ENCODE peak calls at places on chromosomes 4 and X, in eight cellular contexts. O is IMR-90, N is heart left ventricle, T is sigmoid colon, I is suprapubic skin, Z is tibial nerve, E is right lobe of liver, D is prostate gland. C is an unnamed sample.

GRCh38 chrX:15319075-15319474 is 3.6 kb upstream of the ASB11 start:
- DNase-seq in I (no peak), D (no peak), T (no peak), N (no peak), O (no peak), E (no peak), Z (no peak), C (no peak)

GRCh38 chr4:1740021-1740545 is 18.8 kb downstream of the TACC3 start:
- DNase-seq in D (no peak), N (no peak), O (no peak), E (no peak), I (no peak), Z (no peak), T (no peak), C (no peak)

GRCh38 chr4:60656171-60656570 is 544.0 kb upstream of the ADGRL3 start:
- DNase-seq in E (no peak), O (peak; percentile 13), I (no peak), D (no peak), T (no peak), N (no peak), Z (no peak), C (no peak)

GRCh38 chrX:33741807-33742206 is 390.3 kb downstream of the FAM47A start:
- DNase-seq in E (no peak), O (no peak), Z (no peak), T (peak; percentile 27), D (no peak), N (no peak), I (no peak), C (no peak)

GRCh38 chrX:106286053-106286650 is 118.0 kb downstream of the PWWP3B start:
- DNase-seq in O (no peak), E (no peak), Z (no peak), T (no peak), D (no peak), I (no peak), N (no peak), C (no peak)

GRCh38 chr4:19857405-19857804 is 394.3 kb upstream of the SLIT2 start:
- DNase-seq in Z (no peak), O (peak; percentile 58), D (no peak), I (no peak), N (no peak), E (no peak), T (no peak), C (no peak)

GRCh38 chr4:24772952-24773351 is 22.4 kb upstream of the SOD3 start:
- DNase-seq in T (no peak), N (no peak), D (no peak), Z (no peak), E (no peak), I (no peak), O (no peak), C (no peak)

GRCh38 chr4:23630110-23630509 is 259.7 kb downstream of the PPARGC1A start:
- DNase-seq in E (no peak), Z (no peak), T (no peak), D (no peak), O (no peak), I (no peak), N (no peak), C (no peak)

GRCh38 chr4:25440478-25441030 is 63.5 kb downstream of the ANAPC4 start:
- DNase-seq in D (no peak), E (peak; percentile 49), N (peak; percentile 68), T (no peak), I (no peak), O (no peak), Z (no peak), C (no peak)

GRCh38 chr4:8340721-8341680 is 71.4 kb downstream of the HTRA3 start:
- DNase-seq in E (no peak), I (peak; percentile 80), N (peak; percentile 87), D (no peak), O (no peak), Z (peak; percentile 68), T (peak; percentile 96), C (no peak)

GRCh38 chr4:33831667-33832066 is 2412.6 kb downstream of the ARAP2 start:
- DNase-seq in T (no peak), Z (no peak), I (no peak), D (no peak), N (no peak), E (no peak), O (peak; percentile 21), C (no peak)

GRCh38 chr4:8647094-8647570 is 54.6 kb downstream of the CPZ start:
- DNase-seq in D (no peak), N (no peak), O (no peak), Z (no peak), T (peak; percentile 33), I (no peak), E (no peak), C (no peak)

GRCh38 chr4:173522160-173522873 is 7.7 kb downstream of the HAND2 start:
- DNase-seq in Z (peak; percentile 73), N (peak; percentile 92), T (peak; percentile 97), D (no peak), O (peak; percentile 85), I (peak; percentile 92), E (peak; percentile 72), C (no peak)

GRCh38 chr4:89531932-89532640 is 224.5 kb upstream of the GPRIN3 start:
- DNase-seq in I (no peak), T (no peak), E (no peak), O (no peak), N (no peak), Z (no peak), D (no peak), C (no peak)

GRCh38 chr4:107837298-107837697 is 12.6 kb downstream of the SGMS2 start:
- DNase-seq in D (no peak), I (no peak), T (no peak), E (no peak), O (no peak), Z (no peak), N (peak; percentile 41), C (no peak)

GRCh38 chrX:139196890-139197289 is 333.6 kb upstream of the F9 start:
- DNase-seq in E (no peak), D (no peak), I (no peak), O (no peak), T (no peak), N (no peak), Z (no peak), C (no peak)

GRCh38 chr4:184286346-184286745 is 68.7 kb upstream of the ENPP6 start:
- DNase-seq in O (no peak), I (no peak), T (no peak), N (no peak), D (peak; percentile 2), Z (peak; percentile 5), E (no peak), C (no peak)

GRCh38 chrX:80266287-80266686 is 154.0 kb upstream of the TENT5D start:
- DNase-seq in N (no peak), E (no peak), T (no peak), I (no peak), O (no peak), D (no peak), Z (no peak), C (no peak)

GRCh38 chr4:39067451-39067850 is 5.4 kb downstream of the KLHL5 start:
- DNase-seq in D (no peak), O (no peak), N (no peak), T (no peak), E (no peak), Z (no peak), I (no peak), C (no peak)

GRCh38 chrX:118976599-118977340 is 2.4 kb downstream of the LONRF3 start:
- DNase-seq in Z (no peak), N (peak; percentile 73), E (peak; percentile 68), D (peak; percentile 6), T (peak; percentile 80), O (no peak), I (peak; percentile 68), C (peak; percentile 76)

GRCh38 chrX:49179358-49179757 is 6.8 kb downstream of the PRICKLE3 start:
- DNase-seq in T (no peak), D (no peak), O (no peak), Z (no peak), N (no peak), I (peak; percentile 36), E (no peak), C (no peak)
- TF ChIP-seq POLR2A in T (no peak), D (no peak), O (no peak), Z (no peak), N (no peak), I (no peak), E (no peak), C (no peak)

DNA sequence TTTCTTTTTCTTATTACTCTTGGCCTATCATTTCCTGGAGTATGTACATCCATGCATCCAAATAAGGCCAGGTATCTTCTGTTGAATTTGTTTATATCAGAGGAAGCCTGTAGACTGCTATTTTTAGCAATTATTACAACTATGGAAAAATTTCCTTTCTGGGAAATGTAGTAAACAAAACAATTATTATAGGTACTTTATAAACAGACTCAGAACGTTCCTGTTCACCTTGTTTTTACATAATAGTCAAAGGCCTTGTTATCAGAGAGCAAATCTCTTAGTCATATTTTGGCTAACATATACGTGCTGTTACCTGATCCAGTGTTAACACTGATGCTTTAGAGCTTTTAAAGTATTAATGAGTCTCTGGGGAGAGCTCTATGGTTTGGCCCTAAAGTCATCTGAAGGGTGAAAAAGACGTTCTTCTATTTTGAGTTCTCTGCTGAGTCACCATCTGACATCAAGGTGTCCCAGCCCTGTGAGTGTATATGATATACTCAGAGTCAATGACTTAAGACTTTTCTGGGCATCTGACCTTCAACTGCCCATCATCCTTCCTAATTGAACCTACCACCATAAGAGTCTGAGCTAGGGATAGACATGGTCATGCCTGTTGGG is 7.3 kb downstream of the SPARCL1 start:
- DNase-seq in Z (no peak), T (no peak), N (no peak), O (peak; percentile 37), I (no peak), E (no peak), D (peak; percentile 64), C (no peak)
- TF ChIP-seq POLR2A in Z (no peak), T (no peak), N (no peak), O (no peak), I (no peak), E (no peak), D (no peak), C (no peak)

DNA sequence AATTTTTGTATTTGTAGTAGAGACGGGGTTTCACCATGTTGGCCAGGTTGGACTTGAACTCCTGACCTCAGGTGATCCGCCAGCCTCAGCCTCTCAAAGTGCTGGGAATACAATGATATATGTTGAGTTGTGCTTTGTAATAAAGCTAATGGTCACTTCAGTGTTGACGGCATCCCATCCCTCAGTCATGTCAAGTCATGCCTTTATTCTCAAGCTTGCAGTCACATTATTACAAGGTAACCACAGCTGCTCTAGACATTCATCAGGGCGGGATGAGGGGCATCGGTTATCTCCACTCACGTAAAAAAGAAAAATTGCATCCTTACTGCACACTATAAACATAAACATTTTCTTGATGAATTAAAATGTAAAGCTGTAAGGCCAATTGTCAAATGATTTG is 12.8 kb upstream of the FAT1 start:
- DNase-seq in T (no peak), O (no peak), E (no peak), N (no peak), Z (no peak), I (no peak), D (no peak), C (no peak)
- TF ChIP-seq POLR2A in T (no peak), O (no peak), E (no peak), N (no peak), Z (no peak), I (no peak), D (no peak), C (no peak)

DNA sequence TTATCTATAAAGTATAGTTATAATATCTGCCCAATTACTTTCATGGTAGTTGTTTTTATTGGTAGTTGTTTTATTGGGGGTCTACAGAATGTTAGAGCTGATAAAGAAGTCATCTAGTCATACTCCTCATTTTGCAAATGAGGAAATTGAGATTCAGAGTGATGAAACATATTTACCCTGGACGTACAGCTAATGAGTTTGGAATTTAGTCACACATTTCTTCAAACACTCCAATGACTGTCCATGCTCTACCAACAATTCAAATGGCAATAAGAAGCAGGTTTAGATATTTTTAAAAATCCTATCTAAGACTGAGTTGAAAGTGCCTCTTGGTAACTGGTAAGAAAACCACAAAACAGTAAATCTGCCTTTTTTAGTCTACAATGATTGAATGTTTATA is 98.2 kb downstream of the MAGEC1 start:
- DNase-seq in T (no peak), E (no peak), I (no peak), D (no peak), N (no peak), Z (no peak), O (no peak), C (no peak)
- TF ChIP-seq POLR2A in T (no peak), E (no peak), I (no peak), D (no peak), N (no peak), Z (no peak), O (no peak), C (no peak)